ENCODE peak calls at places on chromosomes 6 and 20, in seven cellular contexts. R, T, O, K, J, G and S are unnamed samples.

GRCh38 chr6:13141392-13141791 is 186.9 kb downstream of the TBC1D7 start:
- DNase-seq in K (no peak), R (no peak), O (no peak), T (no peak), G (no peak), J (no peak), S (no peak)

GRCh38 chr6:76420094-76420493 is 347.6 kb upstream of the IMPG1 start:
- DNase-seq in R (no peak), J (no peak), O (no peak), G (no peak), K (no peak), T (no peak), S (no peak)

GRCh38 chr6:111477481-111477938 is 5.5 kb downstream of the REV3L start:
- DNase-seq in R (no peak), J (no peak), G (no peak), O (no peak), T (no peak), K (no peak), S (no peak)

GRCh38 chr6:167152858-167153257 is 4.9 kb downstream of the GPR31 start:
- DNase-seq in J (no peak), O (no peak), K (peak; percentile 68), R (peak; percentile 53), G (no peak), T (no peak), S (no peak)

GRCh38 chr6:168120390-168121307 is 41.6 kb upstream of the FRMD1 start:
- DNase-seq in G (no peak), K (peak; percentile 38), T (peak; percentile 40), J (no peak), O (no peak), R (no peak), S (no peak)

GRCh38 chr6:154686162-154686561 is 47.1 kb upstream of the SCAF8 start:
- DNase-seq in J (no peak), R (no peak), G (no peak), K (no peak), T (no peak), O (no peak), S (no peak)

GRCh38 chr20:7723284-7723683 is 217.0 kb downstream of the HAO1 start:
- DNase-seq in K (no peak), G (no peak), J (peak; percentile 83), T (no peak), R (no peak), O (no peak), S (no peak)

GRCh38 chr6:20098267-20098876 is 113.9 kb downstream of the MBOAT1 start:
- DNase-seq in G (no peak), K (no peak), J (peak; percentile 13), T (no peak), R (no peak), O (no peak), S (no peak)

GRCh38 chr6:84361372-84362179 is 134.1 kb upstream of the CEP162 start:
- DNase-seq in K (no peak), J (no peak), O (no peak), R (no peak), T (no peak), G (no peak), S (no peak)

GRCh38 chr6:80489911-80490635 is 383.6 kb downstream of the BCKDHB start:
- DNase-seq in O (no peak), J (no peak), G (no peak), R (no peak), K (no peak), T (no peak), S (no peak)

GRCh38 chr6:80454661-80455365 is 348.3 kb downstream of the BCKDHB start:
- DNase-seq in K (no peak), G (no peak), T (no peak), J (peak; percentile 46), R (no peak), O (no peak), S (no peak)

DNA sequence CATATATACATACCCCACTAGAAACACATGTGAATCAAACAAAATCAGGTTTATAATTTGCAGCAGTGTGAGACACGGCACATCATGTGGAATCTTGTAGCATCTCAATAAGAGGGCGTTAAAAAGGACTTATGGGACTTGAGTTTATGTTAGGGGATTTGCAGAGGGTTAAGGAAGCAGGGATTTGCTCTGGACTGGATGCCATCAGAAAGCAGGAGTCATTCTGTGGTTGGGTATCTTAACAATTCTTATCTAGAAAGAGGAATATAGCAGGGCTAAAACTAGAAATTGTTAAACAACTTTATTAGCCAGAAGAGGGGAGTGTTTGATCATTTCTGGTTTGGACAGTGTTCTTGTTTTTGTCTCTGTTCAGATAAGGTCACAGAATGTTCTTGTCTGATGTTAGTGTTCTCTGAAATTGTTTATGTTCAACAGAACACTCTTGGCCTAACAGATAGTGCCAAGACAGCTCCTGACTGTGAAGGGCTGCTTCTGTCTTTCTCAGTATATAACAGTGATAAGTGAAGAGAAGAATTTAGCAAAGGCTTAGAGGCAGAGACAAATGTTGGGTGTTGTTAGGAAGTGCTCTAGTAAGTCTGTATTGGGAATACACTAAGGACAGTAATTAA is 39.2 kb downstream of the LIN28B start:
- DNase-seq in R (no peak), K (no peak), J (peak; percentile 51), G (no peak), T (peak; percentile 67), O (no peak), S (peak; percentile 19)
- TF ChIP-seq CTCF in R (no peak), K (no peak), J (no peak), G (peak; percentile 7), T (peak; percentile 39), O (peak; percentile 11), S (peak; percentile 20)

GRCh38 chr6:149324428-149324827 is 6.9 kb downstream of the TAB2 start:
- DNase-seq in T (no peak), O (no peak), G (no peak), K (no peak), R (no peak), J (no peak), S (no peak)
- H3K4me3 ChIP-seq in T (no peak overlapping the region), O (no peak overlapping the region), G (no peak overlapping the region), K (no peak overlapping the region), R (no peak overlapping the region), J (no peak overlapping the region), S (no peak overlapping the region)

GRCh38 chr6:141313986-141314385 is 818.7 kb upstream of the GJE1 start:
- DNase-seq in R (no peak), T (no peak), G (peak; percentile 78), K (no peak), O (no peak), J (no peak), S (no peak)

GRCh38 chr6:141303907-141304306 is 828.8 kb upstream of the GJE1 start:
- DNase-seq in T (no peak), O (no peak), K (no peak), J (no peak), R (no peak), G (no peak), S (no peak)

GRCh38 chr6:141307309-141307998 is 825.3 kb upstream of the GJE1 start:
- DNase-seq in O (no peak), R (no peak), T (no peak), G (no peak), J (no peak), K (no peak), S (peak; percentile 13)

GRCh38 chr6:141309295-141309694 is 823.4 kb upstream of the GJE1 start:
- DNase-seq in O (no peak), K (no peak), G (no peak), J (peak; percentile 42), R (no peak), T (no peak), S (no peak)
- TF ChIP-seq CTCF in O (no peak), K (no peak), G (no peak), J (no peak), R (peak; percentile 8), T (no peak), S (no peak)

GRCh38 chr20:2917266-2917665 is 44.0 kb downstream of the PTPRA start:
- DNase-seq in K (no peak), J (no peak), O (no peak), G (no peak), T (no peak), R (no peak), S (no peak)
- H3K4me3 ChIP-seq in K (no peak overlapping the region), J (no peak overlapping the region), O (no peak overlapping the region), G (no peak overlapping the region), T (no peak overlapping the region), R (no peak overlapping the region), S (no peak overlapping the region)

GRCh38 chr6:45930419-45931059 is 85.1 kb downstream of the CLIC5 start:
- DNase-seq in O (no peak), T (no peak), R (no peak), K (peak; percentile 80), J (peak; percentile 81), G (no peak), S (peak; percentile 61)
- TF ChIP-seq CTCF in O (peak; percentile 77), T (peak; percentile 89), R (peak; percentile 97), K (peak; percentile 66), J (peak; percentile 97), G (peak; percentile 98), S (peak; percentile 99)

GRCh38 chr20:49980140-49981008 is 2.4 kb upstream of the SNAI1 start:
- DNase-seq in O (no peak), J (no peak), K (no peak), T (no peak), R (no peak), G (no peak), S (no peak)

GRCh38 chr20:49978685-49979029 is 4.1 kb upstream of the SNAI1 start:
- DNase-seq in O (no peak), T (no peak), R (no peak), K (no peak), G (no peak), J (no peak), S (no peak)

GRCh38 chr20:49976542-49976941 is 6.2 kb upstream of the SNAI1 start:
- DNase-seq in J (no peak), R (no peak), T (no peak), K (no peak), G (no peak), O (no peak), S (no peak)

GRCh38 chr20:49981218-49982071 is 1.3 kb upstream of the SNAI1 start:
- DNase-seq in J (no peak), G (no peak), T (no peak), O (no peak), K (no peak), R (no peak), S (no peak)

DNA sequence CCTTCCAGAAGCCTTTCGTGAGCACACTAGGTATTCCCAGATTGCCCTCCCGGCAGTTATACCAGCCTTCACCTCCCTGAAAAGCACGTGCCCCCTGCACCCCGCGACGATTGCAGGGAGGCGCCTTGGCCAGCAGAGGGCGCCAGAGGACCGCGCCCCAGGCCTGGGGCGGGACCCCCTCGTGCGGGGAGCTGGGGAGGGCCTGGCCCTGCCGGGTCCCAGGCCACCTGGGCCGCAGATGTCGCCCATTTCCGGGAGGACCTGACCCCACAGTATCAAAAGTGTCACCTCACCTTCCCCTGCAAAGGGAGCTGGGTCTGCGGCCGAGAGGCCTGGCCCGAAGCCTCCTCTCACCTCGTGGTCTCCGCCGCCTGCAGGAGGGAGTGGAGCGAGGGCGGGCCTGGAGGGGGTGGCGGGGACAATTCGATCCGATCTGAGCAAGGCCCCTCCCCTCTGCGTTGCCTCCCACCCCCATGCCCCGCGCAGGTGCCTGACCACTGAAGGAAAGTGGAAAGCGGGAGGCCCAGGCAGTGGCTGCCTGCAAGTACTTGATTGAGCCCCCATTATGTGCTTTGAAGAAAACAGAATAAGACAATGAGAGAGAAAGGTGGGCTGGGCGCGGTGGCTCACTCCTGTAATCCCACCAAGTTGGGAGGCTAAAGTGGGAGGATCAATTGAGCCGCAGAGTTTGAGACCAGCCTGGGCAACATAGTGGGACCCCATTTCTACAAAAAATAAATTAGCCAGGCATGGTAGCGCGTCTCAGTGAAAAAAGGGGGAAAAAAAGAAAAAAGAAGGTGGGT is 3.5 kb upstream of the SNAI1 start:
- DNase-seq in J (peak; percentile 46), R (no peak), O (no peak), K (peak; percentile 91), T (no peak), G (no peak), S (no peak)
- H3K4me3 ChIP-seq in J (peak overlapping the region; percentile 23), R (peak overlapping the region; percentile 11), O (peak overlapping the region; percentile 32), K (peak overlapping the region; percentile 22), T (peak overlapping the region; percentile 38), G (peak overlapping the region; percentile 41), S (peak overlapping the region; percentile 26)